ENCODE peak calls at places on chromosomes 1 and 21, in five cellular contexts. Y is NT2/D1, Z is AG10803, M is cardiac fibroblast, K is foreskin fibroblast. D is an unnamed sample.

GRCh38 chr1:227072991-227073390 is 132.9 kb downstream of the COQ8A start:
- DNase-seq in Y (no peak), Z (no peak), M (peak; percentile 8), K (peak; percentile 22), D (no peak)

GRCh38 chr1:239810071-239810481 is 281.6 kb upstream of the FMN2 start:
- DNase-seq in Y (peak; percentile 75), Z (peak; percentile 42), M (no peak), K (peak; percentile 8), D (peak; percentile 50)

GRCh38 chr21:31395268-31395667 is 51.2 kb upstream of the TIAM1 start:
- DNase-seq in Y (no peak), Z (no peak), M (no peak), K (no peak), D (no peak)

GRCh38 chr1:116416854-116417513 is 43.9 kb downstream of the ATP1A1 start:
- DNase-seq in Y (no peak), Z (no peak), M (no peak), K (no peak), D (no peak)

GRCh38 chr1:246534114-246534513 is 27.0 kb upstream of the SMYD3 start:
- DNase-seq in Y (no peak), Z (no peak), M (no peak), K (no peak), D (no peak)

GRCh38 chr1:41400235-41400634 is 39.0 kb downstream of the FOXO6 start:
- DNase-seq in Y (no peak), Z (no peak), M (no peak), K (no peak), D (no peak)

GRCh38 chr1:64898107-64898861 is 68.1 kb downstream of the JAK1 start:
- DNase-seq in Y (peak; percentile 81), Z (peak; percentile 91), M (peak; percentile 83), K (peak; percentile 97), D (peak; percentile 91)

GRCh38 chr1:188302746-188303145 is 1474.0 kb downstream of the PLA2G4A start:
- DNase-seq in Y (no peak), Z (no peak), M (no peak), K (no peak), D (no peak)

GRCh38 chr1:90412563-90412962 is 304.5 kb downstream of the BARHL2 start:
- DNase-seq in Y (no peak), Z (no peak), M (no peak), K (no peak), D (no peak)

GRCh38 chr21:29647353-29647781 is 292.4 kb downstream of the GRIK1 start:
- DNase-seq in Y (no peak), Z (no peak), M (peak; percentile 84), K (no peak), D (peak; percentile 60)

GRCh38 chr1:70112838-70113237 is 92.5 kb downstream of the LRRC40 start:
- DNase-seq in Y (no peak), Z (no peak), M (no peak), K (no peak), D (no peak)

GRCh38 chr1:36154765-36155559 is 998 bp upstream of the MAP7D1 start:
- DNase-seq in Y (no peak), Z (no peak), M (peak; percentile 43), K (peak; percentile 33), D (no peak)

GRCh38 chr1:36408479-36408878 is 10.8 kb upstream of the LSM10 start:
- DNase-seq in Y (no peak), Z (peak; percentile 60), M (peak; percentile 52), K (peak; percentile 65), D (no peak)

GRCh38 chr1:41282679-41283317 is 40.7 kb upstream of the SCMH1 start:
- DNase-seq in Y (peak; percentile 38), Z (no peak), M (peak; percentile 38), K (peak; percentile 58), D (no peak)

GRCh38 chr1:62144238-62144831 is 50.3 kb upstream of the L1TD1 start:
- DNase-seq in Y (peak; percentile 72), Z (peak; percentile 57), M (peak; percentile 71), K (peak; percentile 73), D (peak; percentile 4)

GRCh38 chr1:41492341-41492848 is 7.9 kb upstream of the EDN2 start:
- DNase-seq in Y (peak; percentile 52), Z (no peak), M (no peak), K (no peak), D (no peak)

GRCh38 chr1:204891860-204892259 is 21.2 kb downstream of the NFASC start:
- DNase-seq in Y (no peak), Z (peak; percentile 65), M (no peak), K (peak; percentile 25), D (no peak)

GRCh38 chr1:53656062-53656915 is 82.7 kb downstream of the GLIS1 start:
- DNase-seq in Y (no peak), Z (peak; percentile 95), M (peak; percentile 46), K (peak; percentile 92), D (peak; percentile 51)

GRCh38 chr1:157993179-157994080 is at the start of gene KIRREL1:
- DNase-seq in Y (no peak), Z (peak; percentile 72), M (peak; percentile 81), K (peak; percentile 90), D (no peak)

GRCh38 chr1:9482403-9482802 is 56.9 kb upstream of the SLC25A33 start:
- DNase-seq in Y (no peak), Z (no peak), M (no peak), K (no peak), D (no peak)

GRCh38 chr1:32933742-32934322 is 30.8 kb downstream of the RNF19B start:
- DNase-seq in Y (no peak), Z (peak; percentile 23), M (peak; percentile 69), K (peak; percentile 39), D (no peak)

DNA sequence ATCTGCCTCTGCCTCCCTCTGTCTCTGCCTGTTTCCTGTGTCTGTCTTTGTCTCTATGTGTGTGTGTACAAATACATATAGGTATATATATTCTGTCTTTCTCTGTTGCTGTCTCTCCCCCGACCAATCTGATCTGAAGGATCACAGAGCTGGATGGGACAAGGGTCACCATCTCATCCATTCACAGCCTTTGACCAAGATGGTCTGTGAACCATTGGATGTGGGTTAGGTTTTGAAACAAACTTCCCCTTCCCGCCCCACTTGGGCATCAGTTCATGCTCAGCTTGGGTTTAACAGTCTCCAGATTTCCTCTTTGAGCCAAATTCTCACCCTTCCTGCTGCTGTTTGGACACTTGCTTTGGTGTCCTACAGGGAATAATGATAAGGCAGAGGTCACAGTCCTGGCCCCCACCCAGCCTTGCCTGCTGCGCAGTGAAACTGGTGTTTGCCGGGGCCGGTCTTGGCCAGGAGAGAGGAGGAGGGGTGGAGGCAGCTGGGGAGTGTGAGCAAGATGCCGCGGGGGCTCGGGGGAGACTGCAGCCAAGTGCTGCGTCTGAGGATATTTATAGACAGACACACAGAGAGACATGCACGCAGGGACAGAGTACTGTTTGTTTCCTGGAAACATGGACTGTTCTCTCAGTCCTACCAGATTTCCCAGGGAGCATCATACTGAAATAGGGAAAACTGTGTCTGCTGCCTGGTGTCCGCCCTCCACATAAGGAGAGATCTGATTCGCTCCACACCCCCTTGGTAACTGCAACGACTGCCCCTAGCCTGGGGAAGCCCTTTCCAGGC is 27.0 kb upstream of the BTG2 start:
- DNase-seq in Y (no peak), Z (peak; percentile 69), M (peak; percentile 95), K (peak; percentile 84), D (peak; percentile 72)
- H3K4me3 ChIP-seq in Y (no peak overlapping the region), Z (peak overlapping the region; percentile 33), M (peak overlapping the region; percentile 10), K (peak overlapping the region; percentile 37), D (peak overlapping the region; percentile 34)

GRCh38 chr1:110068646-110069301 is 1.7 kb downstream of the ALX3 start:
- DNase-seq in Y (no peak), Z (no peak), M (no peak), K (no peak), D (no peak)

GRCh38 chr1:110070282-110070967 is at the start of gene ALX3:
- DNase-seq in Y (no peak), Z (no peak), M (no peak), K (no peak), D (no peak)

GRCh38 chr1:110067957-110068645 is 2.4 kb downstream of the ALX3 start:
- DNase-seq in Y (no peak), Z (no peak), M (no peak), K (peak; percentile 38), D (no peak)

GRCh38 chr1:110070968-110071307 is 466 bp upstream of the ALX3 start:
- DNase-seq in Y (no peak), Z (no peak), M (no peak), K (no peak), D (no peak)

GRCh38 chr1:110069302-110070281 is 880 bp downstream of the ALX3 start:
- DNase-seq in Y (no peak), Z (no peak), M (no peak), K (no peak), D (no peak)
- H3K4me3 ChIP-seq in Y (peak overlapping the region; percentile 37), Z (no peak overlapping the region), M (no peak overlapping the region), K (peak overlapping the region; percentile 56), D (no peak overlapping the region)

GRCh38 chr1:66246371-66247262 is 287.3 kb upstream of the SGIP1 start:
- DNase-seq in Y (no peak), Z (no peak), M (peak; percentile 48), K (no peak), D (no peak)
- H3K4me3 ChIP-seq in Y (no peak overlapping the region), Z (no peak overlapping the region), M (no peak overlapping the region), K (no peak overlapping the region), D (no peak overlapping the region)

GRCh38 chr21:44875341-44875740 is 1.9 kb upstream of the PTTG1IP start:
- DNase-seq in Y (no peak), Z (peak; percentile 69), M (peak; percentile 73), K (peak; percentile 70), D (no peak)
- H3K4me3 ChIP-seq in Y (no peak overlapping the region), Z (peak overlapping the region; percentile 69), M (peak overlapping the region; percentile 58), K (peak overlapping the region; percentile 85), D (peak overlapping the region; percentile 58)

GRCh38 chr1:197807739-197808453 is 32.6 kb upstream of the DENND1B start:
- DNase-seq in Y (no peak), Z (no peak), M (peak; percentile 15), K (peak; percentile 13), D (no peak)
- H3K4me3 ChIP-seq in Y (no peak overlapping the region), Z (no peak overlapping the region), M (no peak overlapping the region), K (no peak overlapping the region), D (no peak overlapping the region)